ENCODE peak calls at places on chromosomes 16 and 17, in seven cellular contexts. One of them, this sample, is unnamed. For H3K27me3, the result is how much of the 10 kb centered on the place peaks cover.

GRCh38 chr17:35166526-35166925 is 18.9 kb downstream of the UNC45B start:
- DNase-seq in K562: no peak
- DNase-seq in Panc1: no peak
- DNase-seq in SK-N-SH: no peak
- DNase-seq in GM23338: no peak
- DNase-seq in HCT116: no peak
- DNase-seq in GM12878: no peak
- DNase-seq in this sample: no peak

GRCh38 chr17:81365148-81365600 is 30.1 kb upstream of the BAHCC1 start:
- DNase-seq in K562: peak
- DNase-seq in Panc1: no peak
- DNase-seq in SK-N-SH: no peak
- DNase-seq in GM23338: peak
- DNase-seq in HCT116: peak
- DNase-seq in GM12878: no peak
- DNase-seq in this sample: no peak

GRCh38 chr17:55354941-55355340 is 66.7 kb downstream of the MMD start:
- DNase-seq in K562: no peak
- DNase-seq in Panc1: no peak
- DNase-seq in SK-N-SH: no peak
- DNase-seq in GM23338: no peak
- DNase-seq in HCT116: no peak
- DNase-seq in GM12878: no peak
- DNase-seq in this sample: no peak

GRCh38 chr16:17369441-17369951 is 101.3 kb downstream of the XYLT1 start:
- DNase-seq in K562: no peak
- DNase-seq in Panc1: no peak
- DNase-seq in SK-N-SH: no peak
- DNase-seq in GM23338: no peak
- DNase-seq in HCT116: no peak
- DNase-seq in GM12878: peak
- DNase-seq in this sample: peak

GRCh38 chr17:66676421-66676820 is 158.5 kb upstream of the CACNG5 start:
- DNase-seq in K562: no peak
- DNase-seq in Panc1: no peak
- DNase-seq in SK-N-SH: no peak
- DNase-seq in GM23338: no peak
- DNase-seq in HCT116: peak
- DNase-seq in GM12878: no peak
- DNase-seq in this sample: no peak

GRCh38 chr17:32553168-32553567 is 66.4 kb downstream of the CDK5R1 start:
- DNase-seq in K562: no peak
- DNase-seq in Panc1: no peak
- DNase-seq in SK-N-SH: no peak
- DNase-seq in GM23338: no peak
- DNase-seq in HCT116: no peak
- DNase-seq in GM12878: no peak
- DNase-seq in this sample: no peak

GRCh38 chr16:17921357-17921978 is 415.1 kb downstream of the NPIPA8 start:
- DNase-seq in K562: peak
- DNase-seq in Panc1: peak
- DNase-seq in SK-N-SH: peak
- DNase-seq in GM23338: peak
- DNase-seq in HCT116: peak
- DNase-seq in GM12878: no peak
- DNase-seq in this sample: peak

GRCh38 chr17:74641224-74641948 is 17.8 kb upstream of the CD300E start:
- DNase-seq in K562: no peak
- DNase-seq in Panc1: no peak
- DNase-seq in SK-N-SH: no peak
- DNase-seq in GM23338: no peak
- DNase-seq in HCT116: no peak
- DNase-seq in GM12878: peak
- DNase-seq in this sample: no peak

GRCh38 chr17:67628580-67629013 is 89.1 kb upstream of the NOL11 start:
- DNase-seq in K562: no peak
- DNase-seq in Panc1: no peak
- DNase-seq in SK-N-SH: peak
- DNase-seq in GM23338: peak
- DNase-seq in HCT116: no peak
- DNase-seq in GM12878: no peak
- DNase-seq in this sample: no peak

GRCh38 chr17:48236681-48237134 is 129.1 kb downstream of the SNX11 start:
- DNase-seq in K562: no peak
- DNase-seq in Panc1: no peak
- DNase-seq in SK-N-SH: no peak
- DNase-seq in GM23338: no peak
- DNase-seq in HCT116: peak
- DNase-seq in GM12878: no peak
- DNase-seq in this sample: no peak

GRCh38 chr17:50268632-50269287 is 5.5 kb upstream of the TMEM92 start:
- DNase-seq in K562: no peak
- DNase-seq in Panc1: no peak
- DNase-seq in SK-N-SH: no peak
- DNase-seq in GM23338: no peak
- DNase-seq in HCT116: no peak
- DNase-seq in GM12878: no peak
- DNase-seq in this sample: no peak

GRCh38 chr16:89973654-89974335 is 25.2 kb downstream of the DEF8 start:
- DNase-seq in K562: no peak
- DNase-seq in Panc1: no peak
- DNase-seq in SK-N-SH: no peak
- DNase-seq in GM23338: no peak
- DNase-seq in HCT116: no peak
- DNase-seq in GM12878: no peak
- DNase-seq in this sample: no peak

GRCh38 chr17:77449908-77450741 is 309.4 kb downstream of the SEC14L1 start:
- DNase-seq in K562: peak
- DNase-seq in Panc1: no peak
- DNase-seq in SK-N-SH: peak
- DNase-seq in GM23338: peak
- DNase-seq in HCT116: no peak
- DNase-seq in GM12878: no peak
- DNase-seq in this sample: no peak

GRCh38 chr16:79949417-79949816 is 348.9 kb upstream of the MAF start:
- DNase-seq in K562: no peak
- DNase-seq in Panc1: no peak
- DNase-seq in SK-N-SH: no peak
- DNase-seq in GM23338: no peak
- DNase-seq in HCT116: no peak
- DNase-seq in GM12878: no peak
- DNase-seq in this sample: no peak

GRCh38 chr17:45096141-45096540 is 35.0 kb downstream of the NMT1 start:
- DNase-seq in K562: no peak
- DNase-seq in Panc1: no peak
- DNase-seq in SK-N-SH: no peak
- DNase-seq in GM23338: peak
- DNase-seq in HCT116: peak
- DNase-seq in GM12878: no peak
- DNase-seq in this sample: no peak

GRCh38 chr17:76986318-76986717 is 118.1 kb downstream of the MGAT5B start:
- DNase-seq in K562: no peak
- DNase-seq in Panc1: no peak
- DNase-seq in SK-N-SH: peak
- DNase-seq in GM23338: no peak
- DNase-seq in HCT116: no peak
- DNase-seq in GM12878: no peak
- DNase-seq in this sample: no peak

GRCh38 chr17:10743316-10744009 is 13.6 kb upstream of the TMEM220 start:
- DNase-seq in K562: no peak
- DNase-seq in Panc1: no peak
- DNase-seq in SK-N-SH: no peak
- DNase-seq in GM23338: no peak
- DNase-seq in HCT116: no peak
- DNase-seq in GM12878: no peak
- DNase-seq in this sample: no peak

GRCh38 chr17:17495448-17496188 is 577 bp downstream of the RASD1 start:
- DNase-seq in K562: no peak
- DNase-seq in Panc1: no peak
- DNase-seq in SK-N-SH: no peak
- DNase-seq in GM23338: peak
- DNase-seq in HCT116: no peak
- DNase-seq in GM12878: no peak
- DNase-seq in this sample: no peak

GRCh38 chr17:72134560-72135399 is 14.0 kb downstream of the SOX9 start:
- DNase-seq in K562: no peak
- DNase-seq in Panc1: no peak
- DNase-seq in SK-N-SH: no peak
- DNase-seq in GM23338: no peak
- DNase-seq in HCT116: no peak
- DNase-seq in GM12878: no peak
- DNase-seq in this sample: no peak

GRCh38 chr16:30957456-30958163 is at the start of gene SETD1A:
- DNase-seq in K562: peak
- DNase-seq in Panc1: no peak
- DNase-seq in SK-N-SH: peak
- DNase-seq in GM23338: peak
- DNase-seq in HCT116: peak
- DNase-seq in GM12878: peak
- DNase-seq in this sample: peak

GRCh38 chr16:69085032-69085695 is 20.3 kb upstream of the HAS3 start:
- DNase-seq in K562: no peak
- DNase-seq in Panc1: no peak
- DNase-seq in SK-N-SH: no peak
- DNase-seq in GM23338: no peak
- DNase-seq in HCT116: no peak
- DNase-seq in GM12878: no peak
- DNase-seq in this sample: no peak

GRCh38 chr16:69088684-69089083 is 16.8 kb upstream of the HAS3 start:
- DNase-seq in K562: no peak
- DNase-seq in Panc1: no peak
- DNase-seq in SK-N-SH: no peak
- DNase-seq in GM23338: no peak
- DNase-seq in HCT116: no peak
- DNase-seq in GM12878: no peak
- DNase-seq in this sample: no peak

GRCh38 chr16:69084301-69084700 is 21.2 kb upstream of the HAS3 start:
- DNase-seq in K562: no peak
- DNase-seq in Panc1: no peak
- DNase-seq in SK-N-SH: no peak
- DNase-seq in GM23338: no peak
- DNase-seq in HCT116: no peak
- DNase-seq in GM12878: no peak
- DNase-seq in this sample: no peak

GRCh38 chr16:69087161-69087581 is 18.3 kb upstream of the HAS3 start:
- DNase-seq in K562: no peak
- DNase-seq in Panc1: no peak
- DNase-seq in SK-N-SH: no peak
- DNase-seq in GM23338: no peak
- DNase-seq in HCT116: no peak
- DNase-seq in GM12878: no peak
- DNase-seq in this sample: peak

DNA sequence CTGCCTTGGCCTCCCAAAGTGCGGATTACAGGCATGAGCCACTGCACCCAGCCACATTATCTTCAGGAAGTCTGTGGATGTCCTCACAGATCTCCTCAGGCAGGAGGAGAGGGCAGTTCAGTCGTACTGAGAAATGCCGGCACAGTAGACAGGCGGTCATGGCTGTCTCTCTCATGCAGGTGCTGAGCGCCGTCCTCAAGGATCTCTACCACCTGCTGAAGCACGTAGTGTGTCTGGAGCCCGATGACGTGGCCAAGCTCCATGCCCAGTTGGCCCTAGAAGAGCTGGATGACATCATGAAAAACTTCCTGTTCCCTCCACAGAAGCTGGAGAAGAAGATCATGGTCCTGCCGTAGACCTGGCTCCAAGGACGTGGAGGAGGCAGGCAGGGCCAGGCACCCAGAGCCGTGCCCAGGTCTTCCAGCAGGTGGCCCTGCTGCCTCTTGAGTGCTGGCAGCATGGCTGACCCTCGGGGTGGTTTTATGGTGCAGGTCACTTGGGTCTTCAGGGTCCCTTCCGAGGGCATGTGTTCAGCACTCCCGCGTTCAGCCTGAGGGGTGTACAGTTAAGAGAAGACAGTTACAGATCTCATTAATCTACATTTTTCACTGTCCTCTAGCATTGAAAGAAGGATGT is 22.0 kb upstream of the HAS3 start:
- DNase-seq in K562: no peak
- DNase-seq in Panc1: no peak
- DNase-seq in SK-N-SH: no peak
- DNase-seq in GM23338: no peak
- DNase-seq in HCT116: no peak
- DNase-seq in GM12878: no peak
- DNase-seq in this sample: no peak
- TF ChIP-seq CTCF in K562: peak
- TF ChIP-seq CTCF in Panc1: no peak
- TF ChIP-seq CTCF in SK-N-SH: no peak
- TF ChIP-seq CTCF in GM23338: peak
- TF ChIP-seq CTCF in HCT116: no peak
- TF ChIP-seq CTCF in GM12878: peak
- TF ChIP-seq CTCF in this sample: no peak

DNA sequence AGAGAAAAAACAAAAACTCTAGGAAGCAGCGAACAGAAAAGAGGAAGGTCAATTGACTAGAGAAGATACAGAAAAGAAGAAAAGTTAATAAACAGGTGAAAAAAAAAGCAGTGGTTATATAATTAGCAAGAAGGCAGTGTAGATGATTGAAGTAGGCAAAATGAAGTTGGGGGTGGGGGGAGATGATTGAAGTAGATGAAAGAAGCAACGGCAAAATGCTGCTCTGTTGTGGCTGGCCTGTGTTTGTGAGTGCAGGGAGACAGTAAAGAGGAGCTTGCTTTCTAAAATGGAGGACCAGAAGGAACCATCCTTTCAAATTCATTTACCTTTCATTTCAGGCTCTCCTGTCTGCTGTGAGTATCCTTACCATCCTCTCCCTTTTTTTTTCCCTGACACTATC is 3.6 kb downstream of the EVI2B start:
- DNase-seq in K562: no peak
- DNase-seq in Panc1: no peak
- DNase-seq in SK-N-SH: no peak
- DNase-seq in GM23338: no peak
- DNase-seq in HCT116: no peak
- DNase-seq in GM12878: no peak
- DNase-seq in this sample: no peak
- TF ChIP-seq REST in K562: no peak
- TF ChIP-seq REST in Panc1: no peak
- TF ChIP-seq REST in SK-N-SH: no peak
- TF ChIP-seq REST in GM23338: no peak
- TF ChIP-seq REST in HCT116: no peak
- TF ChIP-seq REST in GM12878: no peak
- TF ChIP-seq REST in this sample: no peak

GRCh38 chr16:22886908-22887307 is 72.9 kb downstream of the HS3ST2 start:
- DNase-seq in K562: no peak
- DNase-seq in Panc1: no peak
- DNase-seq in SK-N-SH: no peak
- DNase-seq in GM23338: no peak
- DNase-seq in HCT116: no peak
- DNase-seq in GM12878: no peak
- DNase-seq in this sample: no peak
- H3K27me3 ChIP-seq in K562: under half
- H3K27me3 ChIP-seq in Panc1: under half
- H3K27me3 ChIP-seq in SK-N-SH: under half
- H3K27me3 ChIP-seq in GM23338: under half
- H3K27me3 ChIP-seq in HCT116: under half
- H3K27me3 ChIP-seq in GM12878: under half
- H3K27me3 ChIP-seq in this sample: under half

GRCh38 chr16:54193656-54194007 is 93.0 kb downstream of the IRX3 start:
- DNase-seq in K562: peak
- DNase-seq in Panc1: no peak
- DNase-seq in SK-N-SH: peak
- DNase-seq in GM23338: peak
- DNase-seq in HCT116: peak
- DNase-seq in GM12878: peak
- DNase-seq in this sample: peak
- TF ChIP-seq CTCF in K562: peak
- TF ChIP-seq CTCF in Panc1: peak
- TF ChIP-seq CTCF in SK-N-SH: peak
- TF ChIP-seq CTCF in GM23338: peak
- TF ChIP-seq CTCF in HCT116: peak
- TF ChIP-seq CTCF in GM12878: peak
- TF ChIP-seq CTCF in this sample: peak

GRCh38 chr17:69213059-69213813 is 15.4 kb downstream of the ABCA10 start:
- DNase-seq in K562: no peak
- DNase-seq in Panc1: no peak
- DNase-seq in SK-N-SH: no peak
- DNase-seq in GM23338: peak
- DNase-seq in HCT116: no peak
- DNase-seq in GM12878: no peak
- DNase-seq in this sample: no peak
- TF ChIP-seq REST in K562: no peak
- TF ChIP-seq REST in Panc1: no peak
- TF ChIP-seq REST in SK-N-SH: no peak
- TF ChIP-seq REST in GM23338: no peak
- TF ChIP-seq REST in HCT116: no peak
- TF ChIP-seq REST in GM12878: no peak
- TF ChIP-seq REST in this sample: no peak

This sample was measured in HL-60.